ENCODE peak calls at places on chromosomes 3 and 15, in four cellular contexts. B is Caco-2, Y is heart left ventricle, J is CD14-positive monocyte. A is an unnamed sample.

GRCh38 chr3:159786489-159787181 is 202.0 kb upstream of the IL12A start:
- DNase-seq in B (no peak), Y (no peak), J (no peak), A (no peak)

GRCh38 chr3:133804896-133805295 is 719 bp upstream of the SRPRB start:
- DNase-seq in B (no peak), Y (no peak), J (no peak), A (no peak)

GRCh38 chr3:177220136-177220974 is 23.1 kb upstream of the TBL1XR1 start:
- DNase-seq in B (no peak), Y (no peak), J (no peak), A (no peak)

GRCh38 chr3:55169608-55170010 is 241.8 kb upstream of the LRTM1 start:
- DNase-seq in B (no peak), Y (no peak), J (no peak), A (no peak)

GRCh38 chr3:42085641-42086376 is 5.3 kb upstream of the TRAK1 start:
- DNase-seq in B (no peak), Y (no peak), J (no peak), A (no peak)

GRCh38 chr3:4853749-4854140 is 125.5 kb upstream of the BHLHE40 start:
- DNase-seq in B (no peak), Y (no peak), J (no peak), A (no peak)

GRCh38 chr3:73226026-73226425 is 164.6 kb downstream of the EBLN2 start:
- DNase-seq in B (no peak), Y (no peak), J (no peak), A (no peak)

GRCh38 chr3:144457758-144458157 is 486.1 kb downstream of the DIPK2A start:
- DNase-seq in B (no peak), Y (no peak), J (no peak), A (no peak)

GRCh38 chr15:76954744-76955143 is 23.2 kb downstream of the RCN2 start:
- DNase-seq in B (no peak), Y (no peak), J (no peak), A (no peak)

GRCh38 chr3:34263014-34263714 is 464.7 kb downstream of the PDCD6IP start:
- DNase-seq in B (no peak), Y (no peak), J (no peak), A (no peak)

GRCh38 chr3:100953103-100953502 is 40.1 kb downstream of the ABI3BP start:
- DNase-seq in B (no peak), Y (no peak), J (no peak), A (no peak)
- TF ChIP-seq CTCF in B (no peak), Y (no peak), J (no peak), A (no peak)

GRCh38 chr3:6989608-6990291 is 128.8 kb downstream of the GRM7 start:
- DNase-seq in B (no peak), Y (no peak), J (no peak), A (no peak)

GRCh38 chr3:6994081-6994668 is 133.3 kb downstream of the GRM7 start:
- DNase-seq in B (no peak), Y (no peak), J (no peak), A (no peak)
- TF ChIP-seq CTCF in B (no peak), Y (no peak), J (no peak), A (no peak)

GRCh38 chr15:64245405-64245804 is 82.6 kb upstream of the PPIB start:
- DNase-seq in B (no peak), Y (no peak), J (no peak), A (no peak)
- TF ChIP-seq CTCF in B (no peak), Y (no peak), J (no peak), A (no peak)

DNA sequence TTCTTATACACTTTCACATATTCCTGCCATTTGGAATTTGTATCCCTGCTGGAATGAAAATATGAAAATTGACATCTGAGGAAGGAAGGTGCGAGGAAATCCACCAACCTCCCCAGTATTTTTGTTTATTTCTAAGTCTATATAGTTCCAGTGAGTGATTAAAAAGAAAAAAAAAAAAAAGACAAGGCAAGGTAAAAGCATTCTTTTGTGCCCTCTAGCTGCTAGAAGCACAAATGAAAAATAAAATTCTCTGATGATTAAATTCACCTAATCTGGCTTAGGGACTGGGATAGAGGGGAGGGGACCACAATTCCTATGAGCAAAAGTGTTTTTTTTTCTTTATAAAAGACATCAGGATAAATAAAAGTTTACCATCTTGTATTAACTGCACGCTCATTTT is 370.9 kb downstream of the NR2F2 start:
- DNase-seq in B (no peak), Y (no peak), J (no peak), A (no peak)
- TF ChIP-seq CTCF in B (no peak), Y (no peak), J (no peak), A (no peak)

GRCh38 chr3:117016359-117016758 is 306.8 kb downstream of the TUSC7 start:
- DNase-seq in B (peak; percentile 36), Y (no peak), J (no peak), A (no peak)

GRCh38 chr3:117018622-117019021 is 309.0 kb downstream of the TUSC7 start:
- DNase-seq in B (no peak), Y (no peak), J (no peak), A (no peak)

GRCh38 chr3:117017135-117017990 is 307.8 kb downstream of the TUSC7 start:
- DNase-seq in B (no peak), Y (no peak), J (no peak), A (no peak)

DNA sequence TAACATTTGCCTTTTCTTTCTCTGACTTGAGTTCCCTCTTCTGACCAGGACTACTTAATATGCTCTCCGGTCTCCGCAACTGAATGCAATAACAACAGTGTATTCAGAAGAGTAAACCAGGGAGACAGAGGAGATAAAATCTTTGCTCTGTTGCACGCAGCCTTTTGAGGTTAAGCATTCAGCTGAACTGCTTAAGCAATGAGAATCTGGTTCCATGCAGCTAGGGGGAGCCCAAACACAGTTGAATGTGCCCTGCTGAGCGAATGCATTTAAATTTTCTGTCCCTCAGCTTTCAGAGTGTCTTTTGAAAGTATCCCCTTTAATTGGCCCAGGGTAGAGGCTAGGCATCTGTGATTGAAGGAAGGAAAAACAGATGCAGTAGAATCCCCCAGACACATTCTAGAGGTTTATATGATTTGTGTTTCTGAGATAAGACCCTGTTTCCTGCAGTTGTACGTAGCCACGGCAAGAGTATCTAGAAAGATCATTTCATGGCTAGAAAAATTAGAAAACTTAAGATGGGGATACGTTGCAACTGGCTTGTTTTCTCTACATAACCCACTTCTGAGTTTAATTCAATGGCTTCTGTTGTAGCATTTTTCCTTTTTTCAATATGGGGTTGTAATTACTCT is 309.6 kb downstream of the TUSC7 start:
- DNase-seq in B (peak; percentile 45), Y (peak; percentile 27), J (peak; percentile 66), A (peak; percentile 48)
- TF ChIP-seq CTCF in B (peak; percentile 51), Y (peak; percentile 37), J (peak; percentile 86), A (peak; percentile 80)

GRCh38 chr3:8500966-8501365 is 657 bp upstream of the LMCD1 start:
- DNase-seq in B (no peak), Y (no peak), J (no peak), A (no peak)

GRCh38 chr3:8503461-8503860 is 1.8 kb downstream of the LMCD1 start:
- DNase-seq in B (no peak), Y (no peak), J (no peak), A (no peak)

GRCh38 chr3:8499181-8499611 is 2.4 kb upstream of the LMCD1 start:
- DNase-seq in B (no peak), Y (no peak), J (no peak), A (no peak)

GRCh38 chr3:8500208-8500961 is 1.2 kb upstream of the LMCD1 start:
- DNase-seq in B (peak; percentile 64), Y (no peak), J (no peak), A (no peak)

GRCh38 chr3:8501388-8502131 is at the start of gene LMCD1:
- DNase-seq in B (peak; percentile 96), Y (peak; percentile 98), J (peak; percentile 58), A (peak; percentile 97)
- TF ChIP-seq CTCF in B (no peak), Y (peak; percentile 37), J (no peak), A (no peak)